ENCODE peak calls at places on chromosomes 13 and 19, in four cellular contexts. B is K562, D is GM12878, N is HL-60. K is an unnamed sample.

GRCh38 chr19:1355974-1356865 is 27.5 kb upstream of the NDUFS7 start:
- DNase-seq in B (no peak), D (no peak), N (no peak), K (no peak)

GRCh38 chr13:25733061-25733491 is 318.7 kb downstream of the SHISA2 start:
- DNase-seq in B (no peak), N (no peak), D (no peak), K (no peak)

GRCh38 chr13:24208314-24208713 is 47.8 kb downstream of the SPATA13 start:
- DNase-seq in N (no peak), D (no peak), B (no peak), K (no peak)

GRCh38 chr13:108733141-108733540 is 103.7 kb downstream of the MYO16 start:
- DNase-seq in N (no peak), D (no peak), B (no peak), K (no peak)

GRCh38 chr19:17244618-17245534 is 843 bp downstream of the NR2F6 start:
- DNase-seq in N (no peak), D (no peak), B (no peak), K (no peak)

GRCh38 chr19:52635786-52636570 is 2.2 kb downstream of the ZNF83 start:
- DNase-seq in B (no peak), N (no peak), D (no peak), K (no peak)

GRCh38 chr13:20294497-20294896 is 62.4 kb upstream of the GJB6 start:
- DNase-seq in B (no peak), D (no peak), N (no peak), K (no peak)

GRCh38 chr19:9171393-9171991 is 7.3 kb upstream of the OR7D2 start:
- DNase-seq in B (no peak), D (no peak), N (no peak), K (no peak)

GRCh38 chr13:110138009-110138699 is 168.8 kb downstream of the COL4A1 start:
- DNase-seq in D (peak; percentile 36), B (peak; percentile 56), N (peak; percentile 89), K (peak; percentile 41)

GRCh38 chr19:49151339-49152217 is 3.6 kb downstream of the HRC start:
- DNase-seq in B (peak; percentile 93), D (no peak), N (no peak), K (no peak)

GRCh38 chr13:24997367-24997967 is 98.5 kb upstream of the PABPC3 start:
- DNase-seq in B (peak; percentile 12), N (peak; percentile 34), D (no peak), K (no peak)

GRCh38 chr19:17292301-17293074 is 10.7 kb downstream of the ABHD8 start:
- DNase-seq in N (peak; percentile 87), D (peak; percentile 46), B (peak; percentile 96), K (peak; percentile 98)

GRCh38 chr19:16649734-16650133 is 10.2 kb downstream of the SMIM7 start:
- DNase-seq in D (no peak), N (no peak), B (no peak), K (no peak)

GRCh38 chr19:49064768-49065611 is at the start of gene NTF4:
- DNase-seq in D (no peak), N (no peak), B (peak; percentile 46), K (no peak)

GRCh38 chr13:111664060-111664459 is 343.6 kb downstream of the TEX29 start:
- DNase-seq in N (no peak), D (no peak), B (no peak), K (no peak)

GRCh38 chr19:58001895-58002369 is 688 bp downstream of the ZNF606 start:
- DNase-seq in N (peak; percentile 29), B (no peak), D (no peak), K (peak; percentile 29)

GRCh38 chr19:19115954-19116353 is 22.3 kb downstream of the TMEM161A start:
- DNase-seq in D (no peak), B (peak; percentile 68), N (peak; percentile 41), K (no peak)

GRCh38 chr19:48351341-48351752 is 12.4 kb downstream of the TMEM143 start:
- DNase-seq in B (peak; percentile 81), D (no peak), N (peak; percentile 79), K (peak; percentile 74)

GRCh38 chr13:38166121-38166520 is 183.5 kb upstream of the UFM1 start:
- DNase-seq in N (no peak), B (no peak), D (no peak), K (no peak)

GRCh38 chr13:21478881-21479808 is 20.0 kb upstream of the ZDHHC20 start:
- DNase-seq in N (peak; percentile 63), B (peak; percentile 17), D (no peak), K (no peak)

GRCh38 chr19:2043269-2043641 is 7.8 kb downstream of the MKNK2 start:
- DNase-seq in B (no peak), D (no peak), N (no peak), K (no peak)

GRCh38 chr19:49425922-49426592 is 869 bp downstream of the GFY start:
- DNase-seq in D (no peak), N (no peak), B (peak; percentile 82), K (no peak)

GRCh38 chr13:22961835-22962537 is 218.8 kb upstream of the SGCG start:
- DNase-seq in N (no peak), B (no peak), D (no peak), K (no peak)

GRCh38 chr13:86002921-86003488 is 203.8 kb upstream of the SLITRK6 start:
- DNase-seq in D (no peak), B (no peak), N (no peak), K (no peak)

GRCh38 chr13:73722120-73722519 is 412.1 kb downstream of the KLF12 start:
- DNase-seq in D (peak; percentile 39), B (no peak), N (no peak), K (peak; percentile 5)

GRCh38 chr13:112222971-112223370 is 153.2 kb upstream of the SPACA7 start:
- DNase-seq in N (no peak), D (no peak), B (no peak), K (no peak)

GRCh38 chr19:28349604-28350003 is 863.3 kb downstream of the UQCRFS1 start:
- DNase-seq in B (no peak), N (no peak), D (no peak), K (no peak)

GRCh38 chr13:25252229-25252628 is 35.1 kb downstream of the MTMR6 start:
- DNase-seq in D (no peak), N (peak; percentile 36), B (no peak), K (no peak)

GRCh38 chr19:10137751-10138682 is 18.3 kb upstream of the EIF3G start:
- DNase-seq in D (no peak), B (no peak), N (no peak), K (no peak)

GRCh38 chr19:10735741-10736140 is 17.9 kb downstream of the DNM2 start:
- DNase-seq in N (no peak), D (no peak), B (no peak), K (no peak)

GRCh38 chr19:34094960-34095359 is 77.3 kb upstream of the LSM14A start:
- DNase-seq in B (no peak), N (no peak), D (no peak), K (no peak)
- TF ChIP-seq SPI1 in B (no peak), N (no peak), D (no peak), K (no peak)

GRCh38 chr19:4724252-4724514 is 541 bp upstream of the DPP9 start:
- DNase-seq in N (no peak), B (no peak), D (no peak), K (no peak)
- TF ChIP-seq SPI1 in N (no peak), B (no peak), D (no peak), K (no peak)

DNA sequence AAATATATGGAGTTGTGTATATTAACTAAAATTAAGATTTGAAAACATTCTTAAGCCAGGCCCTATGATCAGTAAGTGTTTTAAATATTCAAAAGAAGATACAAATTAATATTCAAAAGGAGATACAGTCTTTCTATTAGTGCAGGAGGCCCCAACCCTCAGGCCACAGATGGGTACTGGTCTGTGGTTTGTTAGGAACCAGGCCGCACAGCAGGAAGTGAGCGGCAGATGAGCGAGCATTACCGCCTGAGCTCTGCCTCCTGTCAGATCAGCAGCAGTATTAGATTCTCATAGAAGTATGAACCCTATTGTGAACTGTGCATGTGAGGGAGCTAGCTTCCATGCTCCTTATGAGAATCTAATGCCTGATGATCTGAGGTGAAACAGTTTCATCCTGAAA is 232.9 kb downstream of the FOXO1 start:
- DNase-seq in B (no peak), D (no peak), N (peak; percentile 42), K (no peak)
- TF ChIP-seq SPI1 in B (no peak), D (peak; percentile 22), N (no peak), K (no peak)

GRCh38 chr13:77040835-77041234 is 13.9 kb upstream of the FBXL3 start:
- DNase-seq in B (no peak), N (no peak), D (no peak), K (no peak)

GRCh38 chr13:77040076-77040475 is 13.1 kb upstream of the FBXL3 start:
- DNase-seq in D (no peak), N (no peak), B (no peak), K (no peak)

GRCh38 chr13:77047649-77048343 is 20.8 kb upstream of the FBXL3 start:
- DNase-seq in B (no peak), N (no peak), D (no peak), K (no peak)

GRCh38 chr13:77038907-77039470 is 12.0 kb upstream of the FBXL3 start:
- DNase-seq in D (no peak), N (no peak), B (no peak), K (no peak)

DNA sequence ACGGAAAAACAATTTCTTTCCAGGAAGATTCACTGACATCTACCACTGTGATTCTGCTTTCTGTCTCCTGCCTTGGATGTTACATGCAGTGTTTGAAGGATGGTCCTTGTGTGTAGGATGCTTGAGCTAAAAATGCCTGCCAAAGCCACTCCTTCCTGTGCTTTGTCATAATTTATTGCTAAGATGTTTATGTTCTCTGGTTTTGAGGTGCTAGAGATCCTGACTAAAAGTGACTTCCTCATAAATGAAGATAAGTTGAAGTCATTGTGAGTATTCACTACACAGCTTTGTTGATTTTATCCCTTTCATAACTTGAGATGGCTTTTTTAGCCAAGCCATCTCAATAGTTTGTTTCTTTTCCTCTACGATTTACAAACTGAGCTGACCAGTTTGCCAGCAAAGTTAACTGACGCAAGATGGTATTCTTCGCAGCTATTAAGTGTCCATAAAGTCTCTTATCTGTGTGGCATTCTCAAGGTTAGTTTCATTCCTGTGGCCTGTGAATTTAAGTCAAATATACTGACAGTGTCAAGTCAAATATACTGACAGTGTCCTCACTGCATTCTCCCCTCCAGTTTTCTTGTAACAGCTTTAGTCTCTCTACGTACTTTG is 15.7 kb upstream of the FBXL3 start:
- DNase-seq in B (no peak), N (no peak), D (no peak), K (no peak)
- TF ChIP-seq SPI1 in B (peak; percentile 28), N (peak; percentile 34), D (no peak), K (no peak)

GRCh38 chr13:101399365-101399764 is 16.9 kb downstream of the NALCN start:
- DNase-seq in N (no peak), B (no peak), D (no peak), K (no peak)

GRCh38 chr13:101398920-101399319 is 17.4 kb downstream of the NALCN start:
- DNase-seq in N (no peak), B (no peak), D (no peak), K (no peak)

GRCh38 chr13:101398191-101398590 is 18.1 kb downstream of the NALCN start:
- DNase-seq in N (no peak), B (no peak), D (no peak), K (no peak)

GRCh38 chr13:101394597-101394996 is 21.7 kb downstream of the NALCN start:
- DNase-seq in B (no peak), N (no peak), D (no peak), K (no peak)

GRCh38 chr13:101397742-101398141 is 18.6 kb downstream of the NALCN start:
- DNase-seq in D (no peak), B (no peak), N (no peak), K (no peak)
- TF ChIP-seq SPI1 in D (no peak), B (no peak), N (no peak), K (no peak)

K was measured in GM12891.